ENCODE peak calls at places on chromosomes 11 and 22, in six cellular contexts. Q is fibroblast of lung, X is GM23338, G is GM23248, Z is HCT116, A is neural progenitor cell. D is an unnamed sample.

GRCh38 chr11:31800398-31801265 is 10.5 kb downstream of the PAX6 start:
- DNase-seq in Q (no peak), A (peak; percentile 24), Z (no peak), X (peak; percentile 25), G (no peak), D (no peak)

GRCh38 chr22:40257979-40258378 is 80.3 kb downstream of the TNRC6B start:
- DNase-seq in A (no peak), Z (no peak), Q (peak; percentile 50), X (no peak), G (peak; percentile 50), D (no peak)

GRCh38 chr11:87173185-87174039 is 135.7 kb downstream of the TMEM135 start:
- DNase-seq in Q (peak; percentile 79), Z (peak; percentile 56), X (no peak), G (peak; percentile 72), A (no peak), D (peak; percentile 49)

GRCh38 chr22:22085702-22086500 is 103.3 kb upstream of the TOP3B start:
- DNase-seq in Q (peak; percentile 18), G (peak; percentile 68), Z (peak; percentile 15), X (no peak), A (no peak), D (no peak)

GRCh38 chr11:13883042-13883441 is 79.5 kb upstream of the SPON1 start:
- DNase-seq in X (no peak), Q (no peak), G (no peak), Z (no peak), A (no peak), D (peak; percentile 52)

GRCh38 chr11:65429724-65430405 is 7.3 kb downstream of the NEAT1 start:
- DNase-seq in Q (peak; percentile 79), G (peak; percentile 83), Z (no peak), X (peak; percentile 50), A (no peak), D (peak; percentile 76)

GRCh38 chr22:17119481-17120202 is 1.5 kb downstream of the TMEM121B start:
- DNase-seq in X (peak; percentile 80), A (peak; percentile 69), G (peak; percentile 24), Q (no peak), Z (no peak), D (no peak)

GRCh38 chr22:45885941-45886395 is 91.0 kb downstream of the WNT7B start:
- DNase-seq in A (no peak), Q (no peak), G (no peak), X (no peak), Z (no peak), D (no peak)

GRCh38 chr11:43930868-43931716 is 11.3 kb upstream of the C11orf96 start:
- DNase-seq in Q (peak; percentile 64), X (no peak), A (no peak), Z (no peak), G (no peak), D (no peak)

GRCh38 chr11:13970986-13971385 is 8.5 kb downstream of the SPON1 start:
- DNase-seq in G (peak; percentile 25), Q (no peak), Z (peak; percentile 24), X (peak; percentile 59), A (peak; percentile 46), D (peak; percentile 60)

GRCh38 chr11:33801821-33802413 is 27.6 kb upstream of the FBXO3 start:
- DNase-seq in Z (peak; percentile 0), X (peak; percentile 55), G (peak; percentile 15), A (peak; percentile 47), Q (peak; percentile 7), D (no peak)

GRCh38 chr11:66068923-66069714 is 953 bp upstream of the PACS1 start:
- DNase-seq in G (peak; percentile 85), A (no peak), Z (no peak), Q (peak; percentile 64), X (peak; percentile 92), D (peak; percentile 52)

GRCh38 chr22:42300286-42301071 is 30.0 kb upstream of the TCF20 start:
- DNase-seq in Z (no peak), G (no peak), X (no peak), A (no peak), Q (no peak), D (peak; percentile 50)

GRCh38 chr11:65274734-65275682 is 13.2 kb downstream of the POLA2 start:
- DNase-seq in X (peak; percentile 83), G (peak; percentile 96), A (peak; percentile 77), Q (peak; percentile 96), Z (peak; percentile 68), D (peak; percentile 94)

GRCh38 chr11:108224908-108225786 is 2.3 kb downstream of the ATM start:
- DNase-seq in Z (no peak), X (no peak), Q (no peak), A (no peak), G (peak; percentile 28), D (no peak)

GRCh38 chr11:121596195-121597145 is 143.7 kb upstream of the SORL1-AS1 start:
- DNase-seq in Q (peak; percentile 41), Z (no peak), G (peak; percentile 47), X (no peak), A (no peak), D (no peak)

GRCh38 chr11:121590772-121591404 is 138.1 kb upstream of the SORL1-AS1 start:
- DNase-seq in A (no peak), Q (no peak), G (no peak), X (no peak), Z (no peak), D (no peak)

GRCh38 chr11:121592708-121593107 is 139.9 kb upstream of the SORL1-AS1 start:
- DNase-seq in G (peak; percentile 20), Z (no peak), X (no peak), A (no peak), Q (no peak), D (no peak)

GRCh38 chr11:121591405-121592033 is 138.8 kb upstream of the SORL1-AS1 start:
- DNase-seq in A (peak; percentile 84), Z (peak; percentile 64), X (peak; percentile 89), Q (peak; percentile 60), G (peak; percentile 84), D (peak; percentile 88)

DNA sequence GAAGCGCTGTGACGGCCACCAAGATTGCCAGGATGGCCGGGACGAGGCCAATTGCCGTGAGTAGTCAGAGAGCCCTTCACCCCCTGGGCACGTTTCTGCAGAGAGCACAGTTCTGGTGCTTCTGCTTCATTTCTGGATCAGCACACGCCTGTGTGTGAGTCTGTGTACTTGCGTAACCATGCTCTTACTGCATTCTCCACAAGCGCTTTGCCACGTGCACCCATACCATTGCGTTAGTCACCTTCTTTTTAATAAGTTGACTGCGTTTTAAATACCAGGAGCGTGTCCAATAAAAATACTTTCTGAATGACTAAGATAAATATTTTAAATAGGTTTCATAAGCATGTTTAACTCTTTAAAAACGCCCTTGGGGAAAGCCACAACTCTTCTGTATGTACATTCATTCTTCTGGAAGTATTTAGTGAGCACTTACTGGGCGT is 143.0 kb upstream of the SORL1-AS1 start:
- DNase-seq in X (no peak), G (peak; percentile 99), A (no peak), Z (peak; percentile 27), Q (peak; percentile 100), D (peak; percentile 51)
- H3K79me2 ChIP-seq in X (no peaks in the 10 kb centered on the region), G (no peaks in the 10 kb centered on the region), A (no peaks in the 10 kb centered on the region), Z (no peaks in the 10 kb centered on the region), Q (no peaks in the 10 kb centered on the region), D (no peaks in the 10 kb centered on the region)

GRCh38 chr22:19232620-19233019 is 54.1 kb upstream of the SLC25A1 start:
- DNase-seq in Z (no peak), Q (peak; percentile 9), G (no peak), A (no peak), X (no peak), D (no peak)

GRCh38 chr22:19231986-19232385 is 53.5 kb upstream of the SLC25A1 start:
- DNase-seq in X (no peak), G (no peak), Z (no peak), A (no peak), Q (no peak), D (no peak)

GRCh38 chr22:19235874-19236273 is 55.6 kb downstream of the CLTCL1 start:
- DNase-seq in A (no peak), Q (no peak), X (no peak), Z (no peak), G (no peak), D (no peak)

GRCh38 chr22:19233189-19233661 is 54.7 kb upstream of the SLC25A1 start:
- DNase-seq in Q (no peak), X (no peak), G (no peak), A (no peak), Z (no peak), D (no peak)

DNA sequence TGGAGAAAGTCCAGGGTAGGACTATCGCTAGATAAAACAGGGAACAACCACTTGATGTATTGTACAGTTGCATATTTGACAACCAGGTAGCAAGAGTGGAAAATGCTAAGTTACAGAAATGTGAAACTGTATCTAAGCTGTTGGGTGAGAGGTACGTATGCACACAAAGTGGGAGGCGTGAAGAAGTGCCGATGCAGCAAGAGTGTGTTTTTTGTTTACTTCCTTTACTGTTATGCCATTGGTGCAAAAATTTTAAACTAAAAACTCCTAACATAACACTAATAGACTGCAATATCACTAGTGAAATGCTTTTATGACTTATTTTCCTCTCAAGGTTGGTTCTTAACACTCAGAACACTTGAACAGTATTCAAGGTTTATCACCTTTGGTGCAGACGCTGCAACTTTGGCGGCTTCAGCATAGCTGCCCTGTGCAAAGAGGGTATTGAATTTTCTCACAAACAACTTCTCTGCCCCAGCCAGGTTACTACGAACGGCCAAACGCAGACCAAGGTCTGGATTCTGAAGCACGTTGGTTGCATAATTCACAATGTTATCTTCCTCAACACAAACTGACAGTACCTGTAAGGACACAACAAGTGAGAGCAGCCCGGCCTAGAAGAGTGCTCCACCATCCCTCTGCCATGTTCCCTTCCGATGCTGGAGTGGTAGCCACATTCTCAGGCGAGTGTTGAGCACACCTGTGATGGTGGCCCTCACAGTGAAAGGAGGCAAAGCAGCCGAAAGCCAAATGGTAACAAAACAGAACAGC is 55.8 kb upstream of the SLC25A1 start:
- DNase-seq in X (no peak), A (no peak), G (no peak), Z (no peak), Q (no peak), D (no peak)
- TF ChIP-seq EZH2 in X (no peak), A (no peak), G (no peak), Z (no peak), Q (no peak), D (no peak)

GRCh38 chr11:63567044-63567840 is 4.1 kb upstream of the PLAAT2 start:
- DNase-seq in A (no peak), Q (peak; percentile 94), X (peak; percentile 49), G (peak; percentile 90), Z (peak; percentile 68), D (peak; percentile 89)
- H2AFZ ChIP-seq in A (no peak overlapping the region), Q (peak overlapping the region; percentile 24), X (no peak overlapping the region), G (no peak overlapping the region), Z (peak overlapping the region; percentile 63), D (no peak overlapping the region)

GRCh38 chr22:38411016-38411415 is 44.0 kb downstream of the KCNJ4 start:
- DNase-seq in Q (no peak), Z (no peak), X (no peak), G (no peak), A (no peak), D (no peak)

GRCh38 chr22:38402204-38402603 is 52.8 kb downstream of the KCNJ4 start:
- DNase-seq in G (no peak), Q (no peak), X (no peak), Z (no peak), A (no peak), D (no peak)

GRCh38 chr22:38403806-38404205 is 51.2 kb downstream of the KCNJ4 start:
- DNase-seq in X (no peak), Q (peak; percentile 80), G (no peak), Z (no peak), A (no peak), D (no peak)

GRCh38 chr22:38404419-38404818 is 50.6 kb downstream of the KCNJ4 start:
- DNase-seq in Z (no peak), X (no peak), A (no peak), Q (no peak), G (no peak), D (no peak)

DNA sequence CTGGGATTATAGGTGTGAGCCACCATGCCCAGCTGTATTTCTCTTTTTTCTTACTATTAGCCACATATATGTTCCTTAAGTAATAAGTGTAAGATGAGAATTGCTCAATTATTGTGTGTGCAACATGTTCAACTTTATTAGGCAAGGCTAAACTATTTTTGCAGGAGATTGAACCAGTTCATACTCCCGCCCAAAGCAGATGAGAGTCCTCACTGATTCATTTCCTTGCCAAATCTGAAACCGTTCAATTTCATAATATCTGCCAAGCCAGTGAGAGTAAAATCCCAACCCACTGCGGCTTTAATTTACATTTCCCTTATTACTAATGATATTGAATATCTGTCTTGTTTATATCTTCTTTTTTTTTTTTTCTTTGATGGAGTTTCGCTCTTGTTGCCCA is 48.4 kb downstream of the KCNJ4 start:
- DNase-seq in Q (no peak), G (peak; percentile 59), Z (no peak), X (no peak), A (no peak), D (no peak)
- H3K79me2 ChIP-seq in Q (no peaks in the 10 kb centered on the region), G (no peaks in the 10 kb centered on the region), Z (no peaks in the 10 kb centered on the region), X (no peaks in the 10 kb centered on the region), A (no peaks in the 10 kb centered on the region), D (no peaks in the 10 kb centered on the region)